ENCODE peak calls at places on chromosomes 5 and 9, in eight cellular contexts. C is CD4-positive, alpha-beta T cell; X is heart left ventricle; K is lung; Q is uterus; D is neural progenitor cell; T is endodermal cell; S is right lobe of liver. I is an unnamed sample.

GRCh38 chr5:85814596-85814995 is 803.1 kb upstream of the COX7C start:
- DNase-seq in C (no peak), X (no peak), K (no peak), Q (no peak), D (peak), T (peak), S (no peak), I (no peak)

GRCh38 chr9:113131689-113132151 is 19.1 kb upstream of the SLC31A2 start:
- DNase-seq in C (no peak), X (no peak), K (no peak), Q (no peak), D (peak), T (peak), S (no peak), I (no peak)

GRCh38 chr5:143964919-143965318 is 153.0 kb downstream of the HMHB1 start:
- DNase-seq in C (no peak), X (no peak), K (no peak), Q (no peak), D (no peak), T (no peak), S (no peak), I (no peak)

GRCh38 chr9:127796225-127796813 is 6.4 kb upstream of the FPGS start:
- DNase-seq in C (no peak), X (no peak), K (peak), Q (peak), D (no peak), T (no peak), S (peak), I (no peak)

GRCh38 chr5:111774525-111774924 is 17.5 kb upstream of the NREP start:
- DNase-seq in C (no peak), X (no peak), K (peak), Q (no peak), D (peak), T (peak), S (no peak), I (peak)

GRCh38 chr5:24428345-24428744 is 216.4 kb downstream of the CDH10 start:
- DNase-seq in C (no peak), X (no peak), K (no peak), Q (no peak), D (no peak), T (no peak), S (no peak), I (no peak)

GRCh38 chr9:84466580-84467285 is 126.2 kb upstream of the SLC28A3 start:
- DNase-seq in C (no peak), X (no peak), K (no peak), Q (no peak), D (no peak), T (no peak), S (no peak), I (no peak)

GRCh38 chr5:38634961-38635369 is 78.5 kb upstream of the LIFR start:
- DNase-seq in C (no peak), X (no peak), K (no peak), Q (no peak), D (no peak), T (no peak), S (no peak), I (no peak)

GRCh38 chr5:76850543-76851140 is 828 bp downstream of the S100Z start:
- DNase-seq in C (no peak), X (no peak), K (no peak), Q (no peak), D (no peak), T (no peak), S (no peak), I (no peak)

GRCh38 chr5:14036514-14036913 is 92.0 kb upstream of the DNAH5 start:
- DNase-seq in C (no peak), X (no peak), K (no peak), Q (no peak), D (peak), T (peak), S (no peak), I (no peak)

GRCh38 chr9:101354765-101355708 is 29.8 kb downstream of the BAAT start:
- DNase-seq in C (no peak), X (no peak), K (no peak), Q (no peak), D (no peak), T (no peak), S (no peak), I (no peak)

GRCh38 chr9:101353683-101354082 is 31.1 kb downstream of the BAAT start:
- DNase-seq in C (no peak), X (no peak), K (no peak), Q (no peak), D (no peak), T (no peak), S (no peak), I (no peak)

GRCh38 chr9:101356619-101357018 is 28.2 kb downstream of the BAAT start:
- DNase-seq in C (no peak), X (no peak), K (no peak), Q (no peak), D (no peak), T (no peak), S (no peak), I (no peak)

GRCh38 chr9:101352892-101353462 is 31.8 kb downstream of the BAAT start:
- DNase-seq in C (no peak), X (no peak), K (no peak), Q (no peak), D (no peak), T (no peak), S (no peak), I (no peak)

GRCh38 chr9:101354143-101354764 is 30.6 kb downstream of the BAAT start:
- DNase-seq in C (no peak), X (no peak), K (no peak), Q (no peak), D (no peak), T (no peak), S (no peak), I (no peak)
- H3K27ac ChIP-seq in C (no peak), X (no peak), K (no peak), Q (no peak), D (no peak), T (no peak), S (peak), I (no peak)

GRCh38 chr5:34589832-34590231 is 66.3 kb upstream of the RAI14 start:
- DNase-seq in C (no peak), X (no peak), K (no peak), Q (no peak), D (no peak), T (no peak), S (no peak), I (no peak)

GRCh38 chr5:34586117-34586885 is 69.8 kb upstream of the RAI14 start:
- DNase-seq in C (no peak), X (no peak), K (no peak), Q (no peak), D (no peak), T (no peak), S (no peak), I (peak)

GRCh38 chr5:34585601-34586104 is 70.5 kb upstream of the RAI14 start:
- DNase-seq in C (no peak), X (no peak), K (no peak), Q (no peak), D (no peak), T (no peak), S (no peak), I (peak)

GRCh38 chr5:34584165-34584564 is 72.0 kb upstream of the RAI14 start:
- DNase-seq in C (no peak), X (no peak), K (no peak), Q (no peak), D (no peak), T (no peak), S (no peak), I (no peak)

DNA sequence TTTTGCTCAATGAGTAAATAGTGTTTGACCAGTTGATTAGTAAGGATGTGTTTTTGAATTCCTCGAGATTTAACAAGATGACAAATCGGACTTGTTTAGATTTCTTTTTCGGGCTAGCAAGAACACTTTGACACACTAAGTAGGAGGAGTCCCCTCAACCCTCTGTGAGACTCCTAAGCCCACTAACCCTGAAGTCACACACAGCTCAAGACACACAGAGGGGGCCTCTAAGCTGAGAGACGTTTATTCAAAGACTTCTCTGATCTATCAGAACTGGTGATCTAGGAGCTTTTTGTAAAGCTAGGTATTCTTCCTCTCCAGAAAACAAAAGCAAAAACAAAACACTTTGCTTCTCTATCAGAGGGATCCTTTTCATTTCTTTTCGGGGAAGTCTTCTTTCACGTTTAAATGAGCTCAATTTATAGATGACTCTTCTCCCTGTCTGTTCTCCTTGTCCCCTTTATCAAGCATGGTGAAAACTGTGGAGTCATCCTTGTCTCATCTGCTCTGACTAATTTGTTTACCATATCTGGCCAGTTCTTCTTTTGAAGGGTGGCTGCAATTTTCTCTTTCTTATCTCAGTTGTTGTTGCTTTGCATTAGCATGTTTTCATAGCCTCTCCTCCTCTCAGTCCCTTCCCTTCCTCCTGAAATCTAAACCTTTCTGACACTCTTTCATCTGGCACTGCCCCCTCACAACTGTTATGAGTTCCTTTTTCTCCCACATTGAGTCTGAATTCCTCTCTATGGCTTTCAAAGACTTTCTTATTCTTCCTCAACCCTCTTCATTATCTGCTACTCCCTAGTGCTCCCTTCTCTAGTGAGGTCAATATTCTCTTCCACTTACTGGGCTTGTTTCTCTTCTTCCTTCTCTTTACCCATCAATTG is 68.5 kb upstream of the RAI14 start:
- DNase-seq in C (no peak), X (no peak), K (no peak), Q (no peak), D (peak), T (peak), S (no peak), I (peak)
- H3K27ac ChIP-seq in C (no peak), X (no peak), K (no peak), Q (peak), D (no peak), T (no peak), S (no peak), I (peak)

GRCh38 chr5:88736494-88736893 is 146.5 kb downstream of the MEF2C start:
- DNase-seq in C (no peak), X (no peak), K (no peak), Q (no peak), D (no peak), T (no peak), S (no peak), I (no peak)
- H3K27ac ChIP-seq in C (no peak), X (no peak), K (no peak), Q (peak), D (no peak), T (no peak), S (no peak), I (no peak)

GRCh38 chr9:110978516-110978915 is 59.8 kb downstream of the LPAR1 start:
- DNase-seq in C (no peak), X (no peak), K (no peak), Q (no peak), D (no peak), T (no peak), S (no peak), I (no peak)
- H3K27ac ChIP-seq in C (no peak), X (no peak), K (no peak), Q (no peak), D (no peak), T (no peak), S (no peak), I (no peak)

DNA sequence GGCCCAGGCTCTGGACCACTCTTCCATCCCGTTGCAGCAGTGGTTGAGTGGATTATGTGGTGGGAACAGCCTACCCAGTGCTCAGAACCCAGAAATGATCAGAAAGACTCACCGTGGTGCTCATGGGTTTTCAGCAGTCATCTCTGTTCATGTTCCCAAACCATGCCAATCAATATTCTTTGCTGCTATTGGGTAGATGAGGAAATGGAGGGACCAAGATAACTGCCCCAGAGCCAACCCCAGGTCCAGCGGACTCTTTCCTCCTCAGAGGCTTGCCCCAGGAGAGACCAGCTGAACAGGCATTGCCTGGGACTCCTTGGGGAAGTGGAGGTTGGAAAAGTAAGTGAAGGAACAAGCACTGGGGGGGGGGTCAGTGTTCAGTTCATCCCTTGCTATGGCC is 38.1 kb downstream of the ALG2 start:
- DNase-seq in C (no peak), X (no peak), K (no peak), Q (no peak), D (no peak), T (no peak), S (no peak), I (no peak)
- H3K27ac ChIP-seq in C (no peak), X (no peak), K (no peak), Q (peak), D (no peak), T (no peak), S (no peak), I (no peak)

GRCh38 chr9:72185561-72185960 is 36.3 kb downstream of the GDA start:
- DNase-seq in C (no peak), X (no peak), K (no peak), Q (no peak), D (no peak), T (no peak), S (no peak), I (no peak)
- H3K27ac ChIP-seq in C (no peak), X (no peak), K (no peak), Q (no peak), D (no peak), T (no peak), S (no peak), I (no peak)

GRCh38 chr9:86407022-86407421 is 52.8 kb upstream of the TUT7 start:
- DNase-seq in C (no peak), X (no peak), K (no peak), Q (peak), D (no peak), T (peak), S (peak), I (no peak)
- H3K27ac ChIP-seq in C (no peak), X (no peak), K (no peak), Q (peak), D (no peak), T (no peak), S (peak), I (no peak)

DNA sequence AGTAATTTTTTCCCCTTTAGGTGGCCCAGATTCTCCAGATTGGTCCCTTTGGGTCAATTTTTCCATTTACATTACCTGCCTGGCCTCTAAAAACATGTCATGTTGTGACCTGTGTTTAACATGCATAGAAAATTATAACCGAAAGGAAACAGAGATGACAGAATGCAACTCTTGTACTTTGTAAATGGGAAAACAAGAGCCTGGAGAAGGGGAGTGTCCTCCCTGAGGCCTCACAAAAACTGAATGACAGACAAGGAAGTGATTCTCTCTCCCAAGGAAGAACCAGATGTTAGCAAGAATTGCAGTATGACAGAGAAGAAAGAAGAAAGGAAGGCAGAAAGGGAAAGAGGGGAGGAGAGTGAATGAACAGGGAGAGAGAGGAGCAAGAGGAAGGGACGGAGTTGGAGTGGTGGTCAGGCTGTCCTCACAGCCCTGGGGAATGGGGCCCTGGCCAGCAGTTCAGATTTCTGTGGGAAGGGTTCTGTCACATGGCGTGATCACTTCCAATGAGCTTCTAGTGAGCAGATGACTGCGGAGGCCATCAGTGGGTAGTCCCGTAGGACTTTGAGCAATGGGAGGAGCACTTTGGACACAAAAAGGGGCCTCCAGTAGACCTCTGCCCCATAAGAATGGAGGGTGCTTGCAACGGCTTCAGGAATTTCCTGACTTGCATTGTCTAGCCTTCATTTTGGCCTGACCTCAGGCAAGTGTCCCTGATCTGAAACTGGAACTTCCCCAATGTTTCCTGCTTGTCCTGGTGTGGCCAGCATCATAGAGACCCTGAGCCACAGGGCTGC is 31.6 kb downstream of the ABLIM3 start:
- DNase-seq in C (no peak), X (no peak), K (no peak), Q (no peak), D (no peak), T (no peak), S (no peak), I (peak)
- H3K27ac ChIP-seq in C (no peak), X (peak), K (peak), Q (no peak), D (no peak), T (no peak), S (no peak), I (peak)

GRCh38 chr9:118326326-118326725 is 622.1 kb downstream of the TLR4 start:
- DNase-seq in C (no peak), X (no peak), K (no peak), Q (no peak), D (no peak), T (no peak), S (no peak), I (no peak)
- H3K27ac ChIP-seq in C (no peak), X (no peak), K (no peak), Q (no peak), D (no peak), T (no peak), S (no peak), I (no peak)

DNA sequence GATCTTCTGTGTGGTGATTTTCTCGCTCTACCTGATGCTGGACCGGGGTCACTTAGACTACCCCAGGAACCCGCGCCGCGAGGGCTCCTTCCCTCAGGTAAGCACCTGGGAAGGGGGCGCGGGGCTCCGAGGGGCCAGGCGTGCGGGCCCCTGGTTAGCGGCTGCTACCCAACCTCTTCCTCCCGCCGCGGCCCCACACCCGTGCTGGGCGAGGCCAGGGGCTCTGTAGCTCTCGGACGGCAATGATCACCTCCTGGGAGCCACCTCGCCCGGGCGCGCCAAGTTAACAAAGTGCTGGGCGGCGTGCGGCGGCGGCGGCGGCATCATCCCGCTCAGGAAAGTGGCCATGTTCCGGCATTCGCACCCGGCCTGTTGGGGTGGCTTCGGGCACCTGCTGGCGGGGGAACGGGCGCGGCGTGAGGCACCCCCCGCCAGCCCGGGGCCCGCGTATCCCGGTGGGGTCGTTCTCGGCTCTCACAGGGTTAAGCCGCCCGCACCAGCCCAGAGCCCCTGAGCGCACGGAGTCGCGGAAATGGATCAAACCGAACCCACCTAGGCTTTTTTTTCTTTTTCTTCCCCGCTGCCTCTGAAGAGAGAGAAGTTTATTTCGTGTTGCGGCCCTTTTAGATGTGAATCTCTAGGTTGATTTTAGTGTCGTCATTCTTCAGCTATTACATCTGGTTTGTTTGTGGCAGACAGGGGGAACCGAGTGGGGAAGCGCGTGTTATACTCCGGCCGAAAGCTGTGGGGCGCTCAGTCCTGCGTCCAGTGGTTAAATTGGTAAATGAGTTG is 925 bp downstream of the MAN2A1 start:
- DNase-seq in C (peak), X (peak), K (peak), Q (peak), D (peak), T (peak), S (peak), I (peak)
- H3K27ac ChIP-seq in C (peak), X (peak), K (peak), Q (peak), D (no peak), T (no peak), S (peak), I (peak)